ENCODE peak calls at places on chromosomes 16 and 17, in seven cellular contexts. B is kidney epithelial cell, X is RWPE1, S is uterus, M is fibroblast of the aortic adventitia, A is fibroblast of pulmonary artery, O is NCI-H2029. D is an unnamed sample.

GRCh38 chr16:27922433-27922832 is 141.1 kb downstream of the GSG1L start:
- DNase-seq in S (no peak), B (no peak), A (no peak), X (no peak), M (no peak), O (no peak), D (no peak)

GRCh38 chr17:65444049-65444448 is 117.4 kb downstream of the AXIN2 start:
- DNase-seq in O (no peak), S (no peak), A (no peak), B (no peak), X (no peak), M (no peak), D (no peak)

GRCh38 chr17:75487351-75488070 is 27.8 kb downstream of the CASKIN2 start:
- DNase-seq in O (no peak), M (no peak), X (no peak), A (peak; percentile 14), S (no peak), B (no peak), D (no peak)

GRCh38 chr17:31452101-31452500 is 60.6 kb downstream of the RAB11FIP4 start:
- DNase-seq in B (no peak), M (no peak), X (peak; percentile 49), A (no peak), O (no peak), S (no peak), D (peak; percentile 17)

GRCh38 chr17:75383842-75384195 is 21.7 kb downstream of the GRB2 start:
- DNase-seq in S (no peak), X (no peak), B (no peak), O (no peak), M (no peak), A (no peak), D (no peak)

GRCh38 chr17:40121191-40121885 is 433 bp upstream of the MSL1 start:
- DNase-seq in O (no peak), X (peak; percentile 30), M (peak; percentile 55), S (peak; percentile 65), A (peak; percentile 67), B (no peak), D (peak; percentile 49)

GRCh38 chr16:69328854-69329316 is 1.5 kb downstream of the PDF start:
- DNase-seq in X (peak; percentile 65), O (no peak), S (no peak), B (no peak), M (no peak), A (peak; percentile 13), D (peak; percentile 50)

GRCh38 chr16:11560701-11561439 is 25.8 kb downstream of the LITAF start:
- DNase-seq in M (no peak), B (no peak), A (no peak), S (peak; percentile 68), X (peak; percentile 30), O (no peak), D (no peak)

GRCh38 chr16:29844575-29845331 is 18.3 kb downstream of the CDIPT start:
- DNase-seq in A (peak; percentile 69), X (no peak), S (peak; percentile 77), O (no peak), M (peak; percentile 69), B (no peak), D (peak; percentile 33)

GRCh38 chr16:15951852-15952251 is 2.4 kb downstream of the ABCC1 start:
- DNase-seq in B (no peak), S (no peak), X (no peak), A (no peak), M (no peak), O (no peak), D (no peak)

GRCh38 chr17:60535382-60536279 is 9.6 kb upstream of the APPBP2 start:
- DNase-seq in A (peak; percentile 24), M (peak; percentile 46), S (no peak), B (no peak), X (no peak), O (no peak), D (peak; percentile 65)

GRCh38 chr16:89035013-89035697 is 58.1 kb upstream of the CBFA2T3 start:
- DNase-seq in B (no peak), X (no peak), O (no peak), M (no peak), S (no peak), A (no peak), D (no peak)

GRCh38 chr17:76968707-76969597 is 100.7 kb downstream of the MGAT5B start:
- DNase-seq in X (peak; percentile 22), O (peak; percentile 15), M (peak; percentile 2), A (no peak), B (no peak), S (no peak), D (no peak)

GRCh38 chr17:76524598-76525512 is 12.7 kb downstream of the CYGB start:
- DNase-seq in O (no peak), S (no peak), A (peak; percentile 76), B (no peak), M (peak; percentile 70), X (no peak), D (peak; percentile 62)

GRCh38 chr16:67395458-67396158 is 2.3 kb upstream of the TPPP3 start:
- DNase-seq in O (no peak), S (no peak), B (no peak), X (no peak), A (no peak), M (no peak), D (no peak)

GRCh38 chr17:17206149-17206912 is at the start of gene PLD6:
- DNase-seq in B (peak; percentile 5), S (peak; percentile 79), X (peak; percentile 79), M (peak; percentile 73), A (peak; percentile 65), O (peak; percentile 62), D (peak; percentile 63)

GRCh38 chr16:27223226-27223610 is 19.9 kb downstream of the KDM8 start:
- DNase-seq in S (no peak), B (no peak), O (no peak), A (no peak), M (no peak), X (no peak), D (no peak)

GRCh38 chr17:8935194-8935593 is 30.3 kb downstream of the PIK3R5 start:
- DNase-seq in M (no peak), A (no peak), X (peak; percentile 57), B (no peak), S (no peak), O (no peak), D (no peak)

GRCh38 chr17:63578769-63579111 is 22.0 kb upstream of the TACO1 start:
- DNase-seq in O (no peak), A (no peak), B (no peak), X (no peak), S (no peak), M (no peak), D (no peak)

GRCh38 chr17:45413498-45413923 is 19.2 kb downstream of the ARHGAP27 start:
- DNase-seq in X (no peak), O (no peak), M (no peak), A (no peak), S (no peak), B (no peak), D (no peak)

GRCh38 chr16:23959801-23960072 is 124.0 kb downstream of the PRKCB start:
- DNase-seq in O (no peak), X (no peak), A (no peak), M (no peak), S (no peak), B (no peak), D (no peak)

GRCh38 chr17:5485270-5486205 is at the start of gene DERL2:
- DNase-seq in X (peak; percentile 58), S (no peak), B (no peak), M (peak; percentile 34), A (peak; percentile 26), O (no peak), D (peak; percentile 35)

GRCh38 chr17:74337834-74338500 is 11.9 kb downstream of the KIF19 start:
- DNase-seq in A (no peak), S (no peak), B (no peak), O (peak; percentile 48), X (no peak), M (no peak), D (no peak)

GRCh38 chr16:1057252-1057932 is 15.2 kb upstream of the SSTR5 start:
- DNase-seq in M (peak; percentile 4), S (no peak), X (peak; percentile 47), A (peak; percentile 19), B (no peak), O (no peak), D (no peak)

GRCh38 chr16:22683258-22683657 is 130.7 kb upstream of the HS3ST2 start:
- DNase-seq in M (no peak), O (no peak), A (no peak), B (no peak), S (no peak), X (no peak), D (no peak)

GRCh38 chr17:77356690-77357201 is 216.0 kb downstream of the SEC14L1 start:
- DNase-seq in S (no peak), M (no peak), O (no peak), B (no peak), A (no peak), X (no peak), D (no peak)

GRCh38 chr17:64240741-64241347 is 22.2 kb downstream of the TEX2 start:
- DNase-seq in M (peak; percentile 92), B (no peak), A (peak; percentile 57), O (no peak), S (peak; percentile 74), X (peak; percentile 26), D (peak; percentile 97)